ENCODE peak calls at places on chromosomes 4 and X, in five cellular contexts. One of them, this sample, is unnamed.

GRCh38 chr4:120731561-120731960 is 191.0 kb downstream of the PRDM5 start:
- DNase-seq in AG10803: peak; percentile 84
- DNase-seq in stomach: no peak
- DNase-seq in tibial artery: no peak
- DNase-seq in OCI-LY7: no peak
- DNase-seq in this sample: no peak

GRCh38 chrX:119468930-119469635 is 839 bp downstream of the SLC25A5 start:
- DNase-seq in OCI-LY7: peak; percentile 87
- DNase-seq in tibial artery: peak; percentile 90
- DNase-seq in stomach: peak; percentile 93
- DNase-seq in AG10803: peak; percentile 72
- DNase-seq in this sample: peak; percentile 83

GRCh38 chr4:89294583-89295244 is 12.9 kb downstream of the GPRIN3 start:
- DNase-seq in tibial artery: no peak
- DNase-seq in stomach: no peak
- DNase-seq in AG10803: no peak
- DNase-seq in OCI-LY7: peak; percentile 81
- DNase-seq in this sample: peak; percentile 13

GRCh38 chr4:124711469-124712416 is 789 bp downstream of the ANKRD50 start:
- DNase-seq in tibial artery: peak; percentile 73
- DNase-seq in AG10803: peak; percentile 80
- DNase-seq in stomach: peak; percentile 55
- DNase-seq in OCI-LY7: peak; percentile 4
- DNase-seq in this sample: peak; percentile 27

GRCh38 chr4:124947622-124948265 is 235.2 kb upstream of the ANKRD50 start:
- DNase-seq in AG10803: no peak
- DNase-seq in tibial artery: no peak
- DNase-seq in OCI-LY7: no peak
- DNase-seq in stomach: no peak
- DNase-seq in this sample: no peak

GRCh38 chrX:129653985-129654651 is 638 bp downstream of the APLN start:
- DNase-seq in OCI-LY7: no peak
- DNase-seq in tibial artery: peak; percentile 81
- DNase-seq in AG10803: no peak
- DNase-seq in stomach: peak; percentile 40
- DNase-seq in this sample: peak; percentile 44

GRCh38 chr4:8495803-8496202 is 55.2 kb downstream of the TRMT44 start:
- DNase-seq in tibial artery: no peak
- DNase-seq in stomach: no peak
- DNase-seq in AG10803: no peak
- DNase-seq in OCI-LY7: no peak
- DNase-seq in this sample: no peak

GRCh38 chr4:145501051-145501660 is 19.5 kb downstream of the SMAD1 start:
- DNase-seq in AG10803: no peak
- DNase-seq in stomach: no peak
- DNase-seq in tibial artery: no peak
- DNase-seq in OCI-LY7: peak; percentile 96
- DNase-seq in this sample: no peak

GRCh38 chrX:29913647-29914046 is 301.7 kb upstream of the MAGEB2 start:
- DNase-seq in tibial artery: no peak
- DNase-seq in stomach: no peak
- DNase-seq in AG10803: no peak
- DNase-seq in OCI-LY7: no peak
- DNase-seq in this sample: no peak

DNA sequence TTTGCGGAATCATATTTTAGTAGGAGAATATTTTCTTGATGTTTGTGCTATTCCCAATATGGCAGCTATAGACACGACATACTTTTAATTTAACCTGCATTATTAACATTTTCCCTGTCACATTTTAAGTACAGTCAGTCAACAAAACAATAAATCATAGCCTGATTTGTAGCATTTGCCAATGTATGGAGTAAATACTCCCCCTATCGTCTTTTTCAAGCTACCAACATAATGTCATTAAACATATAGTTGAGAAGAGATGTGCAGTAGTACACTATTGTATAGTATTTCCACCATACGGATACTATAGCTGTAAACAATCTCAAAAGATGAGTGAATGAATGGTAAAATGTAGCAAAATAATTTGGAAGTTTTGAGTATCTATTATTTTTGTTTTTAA is 303.7 kb upstream of the MAGEB2 start:
- DNase-seq in tibial artery: no peak
- DNase-seq in OCI-LY7: no peak
- DNase-seq in AG10803: no peak
- DNase-seq in stomach: no peak
- DNase-seq in this sample: no peak
- TF ChIP-seq CTCF in tibial artery: no peak
- TF ChIP-seq CTCF in OCI-LY7: no peak
- TF ChIP-seq CTCF in AG10803: no peak
- TF ChIP-seq CTCF in stomach: no peak
- TF ChIP-seq CTCF in this sample: peak; percentile 24

GRCh38 chrX:107731831-107732502 is 43.6 kb downstream of the TSC22D3 start:
- DNase-seq in tibial artery: peak; percentile 97
- DNase-seq in stomach: peak; percentile 95
- DNase-seq in AG10803: peak; percentile 49
- DNase-seq in OCI-LY7: no peak
- DNase-seq in this sample: no peak

GRCh38 chrX:107728342-107729099 is 47.1 kb downstream of the TSC22D3 start:
- DNase-seq in AG10803: no peak
- DNase-seq in stomach: no peak
- DNase-seq in OCI-LY7: no peak
- DNase-seq in tibial artery: peak; percentile 71
- DNase-seq in this sample: no peak

GRCh38 chrX:107730298-107730655 is 45.3 kb downstream of the TSC22D3 start:
- DNase-seq in stomach: no peak
- DNase-seq in tibial artery: no peak
- DNase-seq in AG10803: no peak
- DNase-seq in OCI-LY7: no peak
- DNase-seq in this sample: no peak

GRCh38 chrX:107730991-107731766 is 44.4 kb downstream of the TSC22D3 start:
- DNase-seq in AG10803: no peak
- DNase-seq in tibial artery: no peak
- DNase-seq in OCI-LY7: no peak
- DNase-seq in stomach: no peak
- DNase-seq in this sample: no peak

DNA sequence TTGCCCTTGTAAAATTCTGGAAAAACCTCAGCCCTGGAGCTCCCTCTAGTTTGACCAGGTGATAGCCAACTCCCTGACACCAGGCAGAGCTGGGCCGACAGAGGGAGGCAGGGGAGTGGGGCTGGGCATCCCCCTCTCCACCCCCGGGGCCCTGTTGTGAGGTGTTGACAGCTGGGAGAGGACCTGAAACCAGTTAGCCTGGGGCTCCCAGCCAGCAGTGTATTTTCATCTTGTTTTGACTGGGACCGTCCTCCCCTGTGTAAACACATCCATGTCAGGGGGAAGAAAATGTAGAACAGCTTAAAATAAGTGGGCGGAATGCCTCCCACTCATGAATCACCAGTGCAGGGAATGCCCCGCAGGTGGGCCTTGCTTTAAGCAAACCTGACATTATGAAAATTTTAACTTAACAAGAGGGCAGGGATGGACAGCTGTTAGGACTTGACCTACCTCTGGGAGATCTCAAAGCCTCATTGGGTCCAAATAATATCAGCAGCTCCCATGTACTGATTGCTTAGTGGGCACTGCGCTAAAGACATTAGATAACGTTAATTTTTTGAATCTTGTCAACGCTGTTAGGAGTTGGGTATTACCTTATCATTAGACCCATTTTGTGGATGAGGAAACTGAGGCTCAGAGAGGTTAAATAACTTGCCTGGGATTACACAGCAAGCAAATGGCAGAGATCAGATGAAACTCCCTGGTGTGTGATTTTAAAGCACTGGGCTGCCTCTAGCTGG is 45.9 kb downstream of the TSC22D3 start:
- DNase-seq in AG10803: no peak
- DNase-seq in OCI-LY7: no peak
- DNase-seq in tibial artery: peak; percentile 79
- DNase-seq in stomach: no peak
- DNase-seq in this sample: no peak
- TF ChIP-seq CTCF in AG10803: no peak
- TF ChIP-seq CTCF in OCI-LY7: no peak
- TF ChIP-seq CTCF in tibial artery: no peak
- TF ChIP-seq CTCF in stomach: no peak
- TF ChIP-seq CTCF in this sample: no peak

GRCh38 chr4:123398803-123399637 is 2.4 kb downstream of the SPRY1 start:
- DNase-seq in tibial artery: peak; percentile 81
- DNase-seq in stomach: peak; percentile 60
- DNase-seq in OCI-LY7: peak; percentile 58
- DNase-seq in AG10803: peak; percentile 63
- DNase-seq in this sample: peak; percentile 55
- TF ChIP-seq CTCF in tibial artery: no peak
- TF ChIP-seq CTCF in stomach: no peak
- TF ChIP-seq CTCF in OCI-LY7: peak; percentile 64
- TF ChIP-seq CTCF in AG10803: peak; percentile 46
- TF ChIP-seq CTCF in this sample: peak; percentile 29

DNA sequence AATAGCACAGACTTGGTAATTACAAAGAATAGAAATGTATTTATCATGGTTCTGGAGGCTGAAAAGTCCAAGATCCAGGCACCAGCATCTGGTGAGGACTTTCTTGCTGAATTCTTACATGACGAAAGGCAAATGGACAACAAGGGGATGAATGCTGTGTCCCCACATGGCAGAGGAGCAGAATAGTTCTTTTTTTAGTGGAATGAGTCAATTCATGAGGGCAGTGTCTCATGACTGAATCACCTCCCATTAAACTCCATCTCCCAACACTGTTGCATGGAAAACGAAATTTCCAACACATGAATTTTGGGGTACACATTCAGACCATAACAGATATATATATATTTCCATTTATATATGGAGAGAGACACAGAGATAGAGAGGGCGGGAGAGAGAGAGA is 628.3 kb downstream of the TRIML1 start:
- DNase-seq in OCI-LY7: no peak
- DNase-seq in AG10803: no peak
- DNase-seq in tibial artery: no peak
- DNase-seq in stomach: no peak
- DNase-seq in this sample: no peak
- TF ChIP-seq CTCF in OCI-LY7: no peak
- TF ChIP-seq CTCF in AG10803: no peak
- TF ChIP-seq CTCF in tibial artery: no peak
- TF ChIP-seq CTCF in stomach: no peak
- TF ChIP-seq CTCF in this sample: no peak

DNA sequence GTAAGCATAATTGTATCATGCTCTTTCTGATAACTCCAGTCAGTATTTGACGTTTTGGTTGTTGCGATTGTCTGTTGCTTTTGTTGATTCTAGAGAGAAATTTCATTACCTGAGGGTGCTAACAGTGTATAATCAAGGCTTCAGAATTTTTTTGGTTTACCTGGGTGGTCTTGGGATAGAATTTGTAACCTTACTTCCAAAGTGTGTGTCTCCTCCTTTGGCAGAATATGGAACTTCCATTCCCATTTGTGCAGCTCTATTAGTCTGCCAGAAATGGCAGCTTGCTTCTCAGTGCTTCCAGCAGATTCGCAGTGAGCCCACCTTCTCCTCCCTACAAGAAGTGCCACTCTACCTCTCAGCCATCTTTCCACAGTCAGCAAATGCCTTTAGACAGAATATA is 5.3 kb downstream of the COPS4 start:
- DNase-seq in tibial artery: no peak
- DNase-seq in AG10803: no peak
- DNase-seq in OCI-LY7: no peak
- DNase-seq in stomach: no peak
- DNase-seq in this sample: no peak
- TF ChIP-seq CTCF in tibial artery: no peak
- TF ChIP-seq CTCF in AG10803: no peak
- TF ChIP-seq CTCF in OCI-LY7: no peak
- TF ChIP-seq CTCF in stomach: no peak
- TF ChIP-seq CTCF in this sample: no peak

DNA sequence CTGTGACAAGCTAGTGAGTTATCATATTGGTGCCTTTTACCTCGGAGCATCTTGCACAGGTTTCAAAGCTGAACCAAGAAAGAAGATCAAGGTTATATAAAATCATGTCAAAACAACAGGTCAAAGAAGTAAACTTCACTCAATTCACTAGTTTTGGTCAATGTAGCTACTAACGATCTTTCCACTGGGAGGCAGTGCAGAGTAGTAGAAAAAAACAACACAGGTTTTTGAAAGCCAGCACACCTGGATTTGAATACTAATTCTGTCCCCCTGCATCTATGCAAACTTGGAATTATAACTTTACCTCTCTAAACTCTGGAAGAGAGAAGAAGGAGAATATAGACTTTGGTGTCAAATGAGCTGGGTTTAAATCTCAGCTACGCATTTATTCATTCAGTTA is 266.1 kb downstream of the GRIA3 start:
- DNase-seq in AG10803: no peak
- DNase-seq in stomach: no peak
- DNase-seq in OCI-LY7: peak; percentile 4
- DNase-seq in tibial artery: no peak
- DNase-seq in this sample: no peak
- TF ChIP-seq CTCF in AG10803: peak; percentile 52
- TF ChIP-seq CTCF in stomach: peak; percentile 20
- TF ChIP-seq CTCF in OCI-LY7: peak; percentile 70
- TF ChIP-seq CTCF in tibial artery: no peak
- TF ChIP-seq CTCF in this sample: peak; percentile 35

GRCh38 chr4:137819964-137820383 is 287.7 kb upstream of the PCDH18 start:
- DNase-seq in stomach: no peak
- DNase-seq in tibial artery: no peak
- DNase-seq in AG10803: peak; percentile 57
- DNase-seq in OCI-LY7: peak; percentile 54
- DNase-seq in this sample: peak; percentile 10
- TF ChIP-seq CTCF in stomach: no peak
- TF ChIP-seq CTCF in tibial artery: no peak
- TF ChIP-seq CTCF in AG10803: peak; percentile 73
- TF ChIP-seq CTCF in OCI-LY7: peak; percentile 90
- TF ChIP-seq CTCF in this sample: peak; percentile 44

GRCh38 chrX:134144231-134144630 is 92.8 kb upstream of the CCDC160 start:
- DNase-seq in AG10803: no peak
- DNase-seq in stomach: no peak
- DNase-seq in OCI-LY7: peak; percentile 21
- DNase-seq in tibial artery: no peak
- DNase-seq in this sample: peak; percentile 29
- TF ChIP-seq CTCF in AG10803: peak; percentile 28
- TF ChIP-seq CTCF in stomach: no peak
- TF ChIP-seq CTCF in OCI-LY7: peak; percentile 67
- TF ChIP-seq CTCF in tibial artery: no peak
- TF ChIP-seq CTCF in this sample: peak; percentile 41

This sample was measured in GM13976.